ENCODE peak calls at places on chromosomes 13 and 19, in six cellular contexts. Z, V, N, L, W and P are unnamed samples.

GRCh38 chr13:26759907-26760834 is at the start of gene GPR12:
- DNase-seq in Z (no peak), V (no peak), N (peak; percentile 4), L (no peak), W (no peak), P (peak; percentile 44)

GRCh38 chr19:50658438-50659317 is 9.4 kb downstream of the C19orf81 start:
- DNase-seq in Z (peak; percentile 84), V (peak; percentile 29), N (peak; percentile 85), L (peak; percentile 88), W (no peak), P (peak; percentile 94)

GRCh38 chr13:76980075-76980718 is 11.7 kb upstream of the CLN5 start:
- DNase-seq in Z (peak; percentile 91), V (peak; percentile 41), N (peak; percentile 94), L (peak; percentile 96), W (no peak), P (peak; percentile 67)

GRCh38 chr13:109941951-109942350 is 155.6 kb upstream of the IRS2 start:
- DNase-seq in Z (no peak), V (peak; percentile 87), N (no peak), L (no peak), W (no peak), P (no peak)

GRCh38 chr19:49224856-49225255 is 67.3 kb downstream of the TRPM4 start:
- DNase-seq in Z (no peak), V (peak; percentile 53), N (no peak), L (no peak), W (no peak), P (peak; percentile 72)

GRCh38 chr13:22187329-22187728 is 516.5 kb downstream of the FGF9 start:
- DNase-seq in Z (no peak), V (no peak), N (no peak), L (no peak), W (no peak), P (no peak)

GRCh38 chr19:41588497-41589209 is 12.7 kb downstream of the CEACAM21 start:
- DNase-seq in Z (peak; percentile 36), V (peak; percentile 14), N (no peak), L (no peak), W (no peak), P (no peak)

GRCh38 chr13:99614465-99614885 is 113.2 kb downstream of the TM9SF2 start:
- DNase-seq in Z (peak; percentile 63), V (no peak), N (no peak), L (no peak), W (no peak), P (peak; percentile 80)

GRCh38 chr19:15928321-15928720 is 6.0 kb downstream of the CYP4F11 start:
- DNase-seq in Z (no peak), V (no peak), N (no peak), L (no peak), W (no peak), P (no peak)

GRCh38 chr19:10820173-10820572 is 15.8 kb downstream of the TMED1 start:
- DNase-seq in Z (no peak), V (no peak), N (no peak), L (no peak), W (no peak), P (no peak)

GRCh38 chr19:7597689-7598088 is 2.0 kb downstream of the CAMSAP3 start:
- DNase-seq in Z (peak; percentile 5), V (peak; percentile 7), N (no peak), L (no peak), W (no peak), P (no peak)

GRCh38 chr13:43846496-43846895 is 33.0 kb downstream of the CCDC122 start:
- DNase-seq in Z (no peak), V (peak; percentile 61), N (no peak), L (no peak), W (no peak), P (no peak)

GRCh38 chr13:78753457-78753856 is 94.5 kb upstream of the OBI1 start:
- DNase-seq in Z (no peak), V (no peak), N (no peak), L (no peak), W (no peak), P (no peak)

GRCh38 chr13:65907656-65908441 is 1322.3 kb downstream of the PCDH9 start:
- DNase-seq in Z (no peak), V (no peak), N (no peak), L (no peak), W (no peak), P (no peak)

GRCh38 chr19:33215438-33216197 is 10.0 kb downstream of the SLC7A10 start:
- DNase-seq in Z (no peak), V (no peak), N (no peak), L (no peak), W (no peak), P (no peak)

DNA sequence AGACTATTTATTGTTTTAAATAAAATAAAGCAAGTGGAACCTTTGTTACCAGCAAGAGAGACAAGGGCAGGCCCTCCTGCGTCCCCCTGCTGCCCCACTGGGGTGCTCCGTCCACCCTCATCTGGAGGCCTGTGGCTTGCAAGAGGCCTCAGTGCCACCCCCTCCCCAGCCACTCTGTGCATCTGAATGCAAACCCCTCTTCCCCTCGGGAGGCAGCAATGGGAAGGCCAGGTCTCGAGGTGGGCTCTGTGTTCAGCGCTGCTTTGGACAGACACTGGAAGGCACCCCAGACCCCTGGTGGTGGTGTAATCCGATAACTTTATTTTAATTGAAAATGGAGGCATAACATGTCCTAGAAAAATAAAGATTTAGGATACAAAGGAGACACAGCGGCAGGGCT is 4.6 kb downstream of the SIX5 start:
- DNase-seq in Z (no peak), V (no peak), N (no peak), L (no peak), W (no peak), P (no peak)
- TF ChIP-seq CTCF in Z (no peak), V (no peak), N (no peak), L (no peak), W (no peak), P (no peak)

GRCh38 chr13:51730927-51731326 is 73.0 kb downstream of the DHRS12 start:
- DNase-seq in Z (no peak), V (no peak), N (no peak), L (no peak), W (no peak), P (no peak)

GRCh38 chr13:51729853-51730553 is 74.0 kb downstream of the DHRS12 start:
- DNase-seq in Z (no peak), V (peak; percentile 91), N (no peak), L (no peak), W (peak; percentile 28), P (no peak)

GRCh38 chr13:51731759-51732158 is 72.2 kb downstream of the DHRS12 start:
- DNase-seq in Z (no peak), V (peak; percentile 84), N (no peak), L (no peak), W (no peak), P (no peak)

GRCh38 chr13:51734786-51735185 is 69.2 kb downstream of the DHRS12 start:
- DNase-seq in Z (no peak), V (no peak), N (no peak), L (no peak), W (no peak), P (no peak)

GRCh38 chr13:51733656-51734334 is 70.2 kb downstream of the DHRS12 start:
- DNase-seq in Z (no peak), V (no peak), N (no peak), L (no peak), W (no peak), P (no peak)
- TF ChIP-seq CTCF in Z (no peak), V (no peak), N (no peak), L (no peak), W (no peak), P (no peak)

GRCh38 chr19:55165952-55166529 is 372 bp downstream of the DNAAF3 start:
- DNase-seq in Z (no peak), V (peak; percentile 61), N (peak; percentile 77), L (peak; percentile 78), W (no peak), P (peak; percentile 90)
- TF ChIP-seq CTCF in Z (peak; percentile 3), V (peak; percentile 37), N (peak; percentile 77), L (no peak), W (no peak), P (peak; percentile 75)

GRCh38 chr13:97945342-97945741 is 8.1 kb upstream of the IPO5 start:
- DNase-seq in Z (no peak), V (no peak), N (no peak), L (no peak), W (no peak), P (no peak)
- TF ChIP-seq CTCF in Z (no peak), V (no peak), N (no peak), L (no peak), W (no peak), P (no peak)